ENCODE peak calls at places on chromosome 21, in nine cellular contexts. One of them, this sample, is unnamed.

GRCh38 chr21:43645414-43645891 is 13.8 kb downstream of the HSF2BP start:
- DNase-seq in activated gamma-delta T cell treated with anti-CD3 and anti-CD28 coated beads, Interleukin-2, amount 50 U/mL, for 16 hours: no peak
- DNase-seq in activated CD4-positive, alpha-beta T cell treated with anti-CD3 and anti-CD28 coated beads, Interleukin-2, amount 10 ng/mL, durations not matched to agents 7 days and 5 days: peak
- DNase-seq in Ammon's horn: peak
- DNase-seq in cardiac muscle cell: peak
- DNase-seq in COR-L47: peak
- DNase-seq in EH: peak
- DNase-seq in Peyer's patch: peak
- DNase-seq in NCI-H2081: peak
- DNase-seq in this sample: peak

GRCh38 chr21:44732956-44733355 is 21.6 kb upstream of the TSPEAR start:
- DNase-seq in EH: no peak
- DNase-seq in Peyer's patch: no peak
- DNase-seq in NCI-H2081: no peak
- DNase-seq in COR-L47: no peak
- DNase-seq in Ammon's horn: no peak
- DNase-seq in activated CD4-positive, alpha-beta T cell treated with anti-CD3 and anti-CD28 coated beads, Interleukin-2, amount 10 ng/mL, durations not matched to agents 7 days and 5 days: no peak
- DNase-seq in activated gamma-delta T cell treated with anti-CD3 and anti-CD28 coated beads, Interleukin-2, amount 50 U/mL, for 16 hours: no peak
- DNase-seq in cardiac muscle cell: no peak
- DNase-seq in this sample: no peak

GRCh38 chr21:16082038-16082816 is 352.4 kb downstream of the USP25 start:
- DNase-seq in COR-L47: peak
- DNase-seq in activated gamma-delta T cell treated with anti-CD3 and anti-CD28 coated beads, Interleukin-2, amount 50 U/mL, for 16 hours: no peak
- DNase-seq in Peyer's patch: no peak
- DNase-seq in cardiac muscle cell: peak
- DNase-seq in NCI-H2081: no peak
- DNase-seq in activated CD4-positive, alpha-beta T cell treated with anti-CD3 and anti-CD28 coated beads, Interleukin-2, amount 10 ng/mL, durations not matched to agents 7 days and 5 days: no peak
- DNase-seq in Ammon's horn: no peak
- DNase-seq in EH: peak
- DNase-seq in this sample: no peak

GRCh38 chr21:28959367-28960099 is 33.1 kb downstream of the LTN1 start:
- DNase-seq in NCI-H2081: no peak
- DNase-seq in COR-L47: no peak
- DNase-seq in Ammon's horn: no peak
- DNase-seq in Peyer's patch: no peak
- DNase-seq in cardiac muscle cell: no peak
- DNase-seq in EH: peak
- DNase-seq in activated gamma-delta T cell treated with anti-CD3 and anti-CD28 coated beads, Interleukin-2, amount 50 U/mL, for 16 hours: no peak
- DNase-seq in activated CD4-positive, alpha-beta T cell treated with anti-CD3 and anti-CD28 coated beads, Interleukin-2, amount 10 ng/mL, durations not matched to agents 7 days and 5 days: no peak
- DNase-seq in this sample: no peak

GRCh38 chr21:31801551-31802234 is 69.8 kb upstream of the SCAF4 start:
- DNase-seq in activated CD4-positive, alpha-beta T cell treated with anti-CD3 and anti-CD28 coated beads, Interleukin-2, amount 10 ng/mL, durations not matched to agents 7 days and 5 days: no peak
- DNase-seq in NCI-H2081: no peak
- DNase-seq in cardiac muscle cell: no peak
- DNase-seq in Ammon's horn: no peak
- DNase-seq in COR-L47: no peak
- DNase-seq in Peyer's patch: no peak
- DNase-seq in EH: no peak
- DNase-seq in activated gamma-delta T cell treated with anti-CD3 and anti-CD28 coated beads, Interleukin-2, amount 50 U/mL, for 16 hours: no peak
- DNase-seq in this sample: no peak

GRCh38 chr21:45877821-45878469 is 103.6 kb upstream of the COL6A1 start:
- DNase-seq in Ammon's horn: no peak
- DNase-seq in COR-L47: no peak
- DNase-seq in Peyer's patch: no peak
- DNase-seq in EH: peak
- DNase-seq in activated gamma-delta T cell treated with anti-CD3 and anti-CD28 coated beads, Interleukin-2, amount 50 U/mL, for 16 hours: no peak
- DNase-seq in cardiac muscle cell: no peak
- DNase-seq in NCI-H2081: no peak
- DNase-seq in activated CD4-positive, alpha-beta T cell treated with anti-CD3 and anti-CD28 coated beads, Interleukin-2, amount 10 ng/mL, durations not matched to agents 7 days and 5 days: no peak
- DNase-seq in this sample: no peak

GRCh38 chr21:17602874-17603273 is 9.8 kb downstream of the BTG3 start:
- DNase-seq in Peyer's patch: no peak
- DNase-seq in activated CD4-positive, alpha-beta T cell treated with anti-CD3 and anti-CD28 coated beads, Interleukin-2, amount 10 ng/mL, durations not matched to agents 7 days and 5 days: no peak
- DNase-seq in activated gamma-delta T cell treated with anti-CD3 and anti-CD28 coated beads, Interleukin-2, amount 50 U/mL, for 16 hours: no peak
- DNase-seq in COR-L47: no peak
- DNase-seq in Ammon's horn: no peak
- DNase-seq in NCI-H2081: no peak
- DNase-seq in EH: peak
- DNase-seq in cardiac muscle cell: no peak
- DNase-seq in this sample: no peak

GRCh38 chr21:34510148-34511142 is 1.6 kb downstream of the KCNE1 start:
- DNase-seq in activated CD4-positive, alpha-beta T cell treated with anti-CD3 and anti-CD28 coated beads, Interleukin-2, amount 10 ng/mL, durations not matched to agents 7 days and 5 days: peak
- DNase-seq in COR-L47: peak
- DNase-seq in Peyer's patch: no peak
- DNase-seq in activated gamma-delta T cell treated with anti-CD3 and anti-CD28 coated beads, Interleukin-2, amount 50 U/mL, for 16 hours: no peak
- DNase-seq in NCI-H2081: no peak
- DNase-seq in cardiac muscle cell: peak
- DNase-seq in Ammon's horn: peak
- DNase-seq in EH: peak
- DNase-seq in this sample: peak

GRCh38 chr21:22416555-22416954 is 1418.3 kb downstream of the NCAM2 start:
- DNase-seq in Ammon's horn: no peak
- DNase-seq in Peyer's patch: no peak
- DNase-seq in COR-L47: no peak
- DNase-seq in EH: no peak
- DNase-seq in activated gamma-delta T cell treated with anti-CD3 and anti-CD28 coated beads, Interleukin-2, amount 50 U/mL, for 16 hours: no peak
- DNase-seq in activated CD4-positive, alpha-beta T cell treated with anti-CD3 and anti-CD28 coated beads, Interleukin-2, amount 10 ng/mL, durations not matched to agents 7 days and 5 days: no peak
- DNase-seq in NCI-H2081: no peak
- DNase-seq in cardiac muscle cell: no peak
- DNase-seq in this sample: no peak

GRCh38 chr21:34827445-34828235 is 158.8 kb downstream of the CLIC6 start:
- DNase-seq in Ammon's horn: no peak
- DNase-seq in activated gamma-delta T cell treated with anti-CD3 and anti-CD28 coated beads, Interleukin-2, amount 50 U/mL, for 16 hours: no peak
- DNase-seq in activated CD4-positive, alpha-beta T cell treated with anti-CD3 and anti-CD28 coated beads, Interleukin-2, amount 10 ng/mL, durations not matched to agents 7 days and 5 days: no peak
- DNase-seq in COR-L47: no peak
- DNase-seq in NCI-H2081: no peak
- DNase-seq in EH: no peak
- DNase-seq in cardiac muscle cell: no peak
- DNase-seq in Peyer's patch: no peak
- DNase-seq in this sample: no peak

GRCh38 chr21:26840912-26841311 is 4.3 kb downstream of the ADAMTS1 start:
- DNase-seq in Peyer's patch: no peak
- DNase-seq in activated CD4-positive, alpha-beta T cell treated with anti-CD3 and anti-CD28 coated beads, Interleukin-2, amount 10 ng/mL, durations not matched to agents 7 days and 5 days: no peak
- DNase-seq in NCI-H2081: no peak
- DNase-seq in COR-L47: peak
- DNase-seq in activated gamma-delta T cell treated with anti-CD3 and anti-CD28 coated beads, Interleukin-2, amount 50 U/mL, for 16 hours: no peak
- DNase-seq in cardiac muscle cell: no peak
- DNase-seq in EH: peak
- DNase-seq in Ammon's horn: peak
- DNase-seq in this sample: no peak

GRCh38 chr21:41894922-41895557 is 15.9 kb upstream of the PRDM15 start:
- DNase-seq in COR-L47: no peak
- DNase-seq in NCI-H2081: no peak
- DNase-seq in activated gamma-delta T cell treated with anti-CD3 and anti-CD28 coated beads, Interleukin-2, amount 50 U/mL, for 16 hours: no peak
- DNase-seq in Ammon's horn: no peak
- DNase-seq in activated CD4-positive, alpha-beta T cell treated with anti-CD3 and anti-CD28 coated beads, Interleukin-2, amount 10 ng/mL, durations not matched to agents 7 days and 5 days: no peak
- DNase-seq in EH: peak
- DNase-seq in Peyer's patch: no peak
- DNase-seq in cardiac muscle cell: no peak
- DNase-seq in this sample: no peak

GRCh38 chr21:31078796-31079195 is 40.5 kb upstream of the KRTAP19-8 start:
- DNase-seq in EH: no peak
- DNase-seq in Peyer's patch: no peak
- DNase-seq in activated gamma-delta T cell treated with anti-CD3 and anti-CD28 coated beads, Interleukin-2, amount 50 U/mL, for 16 hours: no peak
- DNase-seq in activated CD4-positive, alpha-beta T cell treated with anti-CD3 and anti-CD28 coated beads, Interleukin-2, amount 10 ng/mL, durations not matched to agents 7 days and 5 days: no peak
- DNase-seq in cardiac muscle cell: no peak
- DNase-seq in NCI-H2081: no peak
- DNase-seq in Ammon's horn: no peak
- DNase-seq in COR-L47: no peak
- DNase-seq in this sample: no peak

GRCh38 chr21:36807421-36808004 is 108.6 kb downstream of the SIM2 start:
- DNase-seq in COR-L47: no peak
- DNase-seq in EH: no peak
- DNase-seq in Ammon's horn: no peak
- DNase-seq in activated gamma-delta T cell treated with anti-CD3 and anti-CD28 coated beads, Interleukin-2, amount 50 U/mL, for 16 hours: no peak
- DNase-seq in activated CD4-positive, alpha-beta T cell treated with anti-CD3 and anti-CD28 coated beads, Interleukin-2, amount 10 ng/mL, durations not matched to agents 7 days and 5 days: no peak
- DNase-seq in NCI-H2081: no peak
- DNase-seq in Peyer's patch: no peak
- DNase-seq in cardiac muscle cell: no peak
- DNase-seq in this sample: no peak

GRCh38 chr21:16330340-16331319 is 600.8 kb downstream of the USP25 start:
- DNase-seq in activated gamma-delta T cell treated with anti-CD3 and anti-CD28 coated beads, Interleukin-2, amount 50 U/mL, for 16 hours: no peak
- DNase-seq in Ammon's horn: peak
- DNase-seq in cardiac muscle cell: peak
- DNase-seq in COR-L47: peak
- DNase-seq in NCI-H2081: peak
- DNase-seq in activated CD4-positive, alpha-beta T cell treated with anti-CD3 and anti-CD28 coated beads, Interleukin-2, amount 10 ng/mL, durations not matched to agents 7 days and 5 days: peak
- DNase-seq in Peyer's patch: no peak
- DNase-seq in EH: peak
- DNase-seq in this sample: no peak

GRCh38 chr21:39874759-39875158 is 7.5 kb downstream of the PCP4 start:
- DNase-seq in COR-L47: no peak
- DNase-seq in cardiac muscle cell: no peak
- DNase-seq in activated gamma-delta T cell treated with anti-CD3 and anti-CD28 coated beads, Interleukin-2, amount 50 U/mL, for 16 hours: no peak
- DNase-seq in EH: no peak
- DNase-seq in Ammon's horn: no peak
- DNase-seq in activated CD4-positive, alpha-beta T cell treated with anti-CD3 and anti-CD28 coated beads, Interleukin-2, amount 10 ng/mL, durations not matched to agents 7 days and 5 days: no peak
- DNase-seq in Peyer's patch: no peak
- DNase-seq in NCI-H2081: no peak
- DNase-seq in this sample: no peak

GRCh38 chr21:42162831-42163510 is 56.0 kb upstream of the ABCG1 start:
- DNase-seq in activated CD4-positive, alpha-beta T cell treated with anti-CD3 and anti-CD28 coated beads, Interleukin-2, amount 10 ng/mL, durations not matched to agents 7 days and 5 days: no peak
- DNase-seq in Peyer's patch: no peak
- DNase-seq in activated gamma-delta T cell treated with anti-CD3 and anti-CD28 coated beads, Interleukin-2, amount 50 U/mL, for 16 hours: no peak
- DNase-seq in Ammon's horn: no peak
- DNase-seq in NCI-H2081: no peak
- DNase-seq in EH: no peak
- DNase-seq in COR-L47: no peak
- DNase-seq in cardiac muscle cell: no peak
- DNase-seq in this sample: peak

GRCh38 chr21:37157938-37158337 is 84.9 kb downstream of the TTC3 start:
- DNase-seq in EH: no peak
- DNase-seq in cardiac muscle cell: no peak
- DNase-seq in activated CD4-positive, alpha-beta T cell treated with anti-CD3 and anti-CD28 coated beads, Interleukin-2, amount 10 ng/mL, durations not matched to agents 7 days and 5 days: no peak
- DNase-seq in Peyer's patch: no peak
- DNase-seq in Ammon's horn: no peak
- DNase-seq in NCI-H2081: no peak
- DNase-seq in activated gamma-delta T cell treated with anti-CD3 and anti-CD28 coated beads, Interleukin-2, amount 50 U/mL, for 16 hours: no peak
- DNase-seq in COR-L47: no peak
- DNase-seq in this sample: no peak

GRCh38 chr21:26840206-26840605 is 5.0 kb downstream of the ADAMTS1 start:
- DNase-seq in COR-L47: no peak
- DNase-seq in activated CD4-positive, alpha-beta T cell treated with anti-CD3 and anti-CD28 coated beads, Interleukin-2, amount 10 ng/mL, durations not matched to agents 7 days and 5 days: peak
- DNase-seq in EH: peak
- DNase-seq in activated gamma-delta T cell treated with anti-CD3 and anti-CD28 coated beads, Interleukin-2, amount 50 U/mL, for 16 hours: no peak
- DNase-seq in NCI-H2081: no peak
- DNase-seq in Peyer's patch: no peak
- DNase-seq in cardiac muscle cell: no peak
- DNase-seq in Ammon's horn: no peak
- DNase-seq in this sample: peak

GRCh38 chr21:31837613-31838390 is 35.0 kb upstream of the HUNK start:
- DNase-seq in Ammon's horn: peak
- DNase-seq in Peyer's patch: no peak
- DNase-seq in COR-L47: no peak
- DNase-seq in cardiac muscle cell: no peak
- DNase-seq in activated CD4-positive, alpha-beta T cell treated with anti-CD3 and anti-CD28 coated beads, Interleukin-2, amount 10 ng/mL, durations not matched to agents 7 days and 5 days: no peak
- DNase-seq in EH: no peak
- DNase-seq in NCI-H2081: no peak
- DNase-seq in activated gamma-delta T cell treated with anti-CD3 and anti-CD28 coated beads, Interleukin-2, amount 50 U/mL, for 16 hours: no peak
- DNase-seq in this sample: no peak

GRCh38 chr21:43362306-43362927 is 64.5 kb downstream of the SIK1 start:
- DNase-seq in Ammon's horn: peak
- DNase-seq in NCI-H2081: no peak
- DNase-seq in EH: peak
- DNase-seq in activated gamma-delta T cell treated with anti-CD3 and anti-CD28 coated beads, Interleukin-2, amount 50 U/mL, for 16 hours: peak
- DNase-seq in cardiac muscle cell: no peak
- DNase-seq in activated CD4-positive, alpha-beta T cell treated with anti-CD3 and anti-CD28 coated beads, Interleukin-2, amount 10 ng/mL, durations not matched to agents 7 days and 5 days: peak
- DNase-seq in COR-L47: no peak
- DNase-seq in Peyer's patch: peak
- DNase-seq in this sample: peak

GRCh38 chr21:25496825-25497482 is 110.3 kb downstream of the MRPL39 start:
- DNase-seq in Ammon's horn: no peak
- DNase-seq in COR-L47: no peak
- DNase-seq in Peyer's patch: no peak
- DNase-seq in NCI-H2081: no peak
- DNase-seq in EH: no peak
- DNase-seq in activated gamma-delta T cell treated with anti-CD3 and anti-CD28 coated beads, Interleukin-2, amount 50 U/mL, for 16 hours: no peak
- DNase-seq in cardiac muscle cell: no peak
- DNase-seq in activated CD4-positive, alpha-beta T cell treated with anti-CD3 and anti-CD28 coated beads, Interleukin-2, amount 10 ng/mL, durations not matched to agents 7 days and 5 days: no peak
- DNase-seq in this sample: no peak

GRCh38 chr21:14403681-14404318 is 20.9 kb upstream of the HSPA13 start:
- DNase-seq in COR-L47: peak
- DNase-seq in NCI-H2081: peak
- DNase-seq in cardiac muscle cell: peak
- DNase-seq in activated gamma-delta T cell treated with anti-CD3 and anti-CD28 coated beads, Interleukin-2, amount 50 U/mL, for 16 hours: no peak
- DNase-seq in activated CD4-positive, alpha-beta T cell treated with anti-CD3 and anti-CD28 coated beads, Interleukin-2, amount 10 ng/mL, durations not matched to agents 7 days and 5 days: peak
- DNase-seq in Ammon's horn: peak
- DNase-seq in EH: peak
- DNase-seq in Peyer's patch: no peak
- DNase-seq in this sample: no peak

GRCh38 chr21:45511661-45512431 is 30.4 kb downstream of the SLC19A1 start:
- DNase-seq in EH: no peak
- DNase-seq in activated gamma-delta T cell treated with anti-CD3 and anti-CD28 coated beads, Interleukin-2, amount 50 U/mL, for 16 hours: no peak
- DNase-seq in Ammon's horn: no peak
- DNase-seq in activated CD4-positive, alpha-beta T cell treated with anti-CD3 and anti-CD28 coated beads, Interleukin-2, amount 10 ng/mL, durations not matched to agents 7 days and 5 days: no peak
- DNase-seq in cardiac muscle cell: no peak
- DNase-seq in NCI-H2081: no peak
- DNase-seq in COR-L47: peak
- DNase-seq in Peyer's patch: no peak
- DNase-seq in this sample: no peak

GRCh38 chr21:14833952-14834351 is 230.8 kb downstream of the NRIP1 start:
- DNase-seq in activated gamma-delta T cell treated with anti-CD3 and anti-CD28 coated beads, Interleukin-2, amount 50 U/mL, for 16 hours: no peak
- DNase-seq in activated CD4-positive, alpha-beta T cell treated with anti-CD3 and anti-CD28 coated beads, Interleukin-2, amount 10 ng/mL, durations not matched to agents 7 days and 5 days: no peak
- DNase-seq in COR-L47: no peak
- DNase-seq in cardiac muscle cell: no peak
- DNase-seq in EH: no peak
- DNase-seq in Ammon's horn: no peak
- DNase-seq in Peyer's patch: no peak
- DNase-seq in NCI-H2081: no peak
- DNase-seq in this sample: no peak

GRCh38 chr21:35189077-35189863 is 140.2 kb upstream of the RUNX1 start:
- DNase-seq in NCI-H2081: no peak
- DNase-seq in activated CD4-positive, alpha-beta T cell treated with anti-CD3 and anti-CD28 coated beads, Interleukin-2, amount 10 ng/mL, durations not matched to agents 7 days and 5 days: no peak
- DNase-seq in cardiac muscle cell: no peak
- DNase-seq in Peyer's patch: no peak
- DNase-seq in activated gamma-delta T cell treated with anti-CD3 and anti-CD28 coated beads, Interleukin-2, amount 50 U/mL, for 16 hours: no peak
- DNase-seq in EH: peak
- DNase-seq in Ammon's horn: no peak
- DNase-seq in COR-L47: no peak
- DNase-seq in this sample: no peak

GRCh38 chr21:14453339-14453738 is 70.4 kb upstream of the HSPA13 start:
- DNase-seq in cardiac muscle cell: no peak
- DNase-seq in NCI-H2081: no peak
- DNase-seq in activated gamma-delta T cell treated with anti-CD3 and anti-CD28 coated beads, Interleukin-2, amount 50 U/mL, for 16 hours: no peak
- DNase-seq in activated CD4-positive, alpha-beta T cell treated with anti-CD3 and anti-CD28 coated beads, Interleukin-2, amount 10 ng/mL, durations not matched to agents 7 days and 5 days: peak
- DNase-seq in EH: no peak
- DNase-seq in Ammon's horn: no peak
- DNase-seq in Peyer's patch: no peak
- DNase-seq in COR-L47: no peak
- DNase-seq in this sample: peak

GRCh38 chr21:25535811-25536210 is 71.5 kb downstream of the MRPL39 start:
- DNase-seq in activated CD4-positive, alpha-beta T cell treated with anti-CD3 and anti-CD28 coated beads, Interleukin-2, amount 10 ng/mL, durations not matched to agents 7 days and 5 days: no peak
- DNase-seq in EH: no peak
- DNase-seq in Peyer's patch: no peak
- DNase-seq in Ammon's horn: no peak
- DNase-seq in cardiac muscle cell: no peak
- DNase-seq in activated gamma-delta T cell treated with anti-CD3 and anti-CD28 coated beads, Interleukin-2, amount 50 U/mL, for 16 hours: no peak
- DNase-seq in NCI-H2081: no peak
- DNase-seq in COR-L47: no peak
- DNase-seq in this sample: no peak

This sample was measured in activated naive CD8-positive, alpha-beta T cell treated with anti-CD3 and anti-CD28 coated beads, Interleukin-2, amount 50 U/mL, for 24 hours.